ENCODE peak calls at places on chromosomes 11 and 22, in four cellular contexts. C, V, O and P are unnamed samples.

GRCh38 chr11:122340607-122341006 is 224.6 kb upstream of the BLID start:
- DNase-seq in C (no peak), V (no peak), O (no peak), P (no peak)

GRCh38 chr11:80515097-80515496 is 1074.3 kb upstream of the TENM4 start:
- DNase-seq in C (no peak), V (no peak), O (no peak), P (no peak)

GRCh38 chr22:46280999-46281623 is 13.3 kb downstream of the TTC38 start:
- DNase-seq in C (no peak), V (no peak), O (no peak), P (no peak)

GRCh38 chr11:13429836-13430235 is 33.2 kb downstream of the BTBD10 start:
- DNase-seq in C (no peak), V (no peak), O (no peak), P (no peak)

GRCh38 chr11:57349491-57350274 is 11.5 kb downstream of the P2RX3 start:
- DNase-seq in C (peak), V (peak), O (peak), P (no peak)

GRCh38 chr11:108558222-108558621 is 35.3 kb downstream of the EXPH5 start:
- DNase-seq in C (no peak), V (no peak), O (no peak), P (peak)

GRCh38 chr11:67438121-67438902 is 830 bp upstream of the PTPRCAP start:
- DNase-seq in C (no peak), V (no peak), O (peak), P (no peak)

GRCh38 chr11:96899971-96900370 is 510.2 kb downstream of the JRKL start:
- DNase-seq in C (no peak), V (no peak), O (no peak), P (no peak)

GRCh38 chr11:47986742-47987141 is 6.4 kb downstream of the PTPRJ start:
- DNase-seq in C (no peak), V (no peak), O (no peak), P (no peak)

GRCh38 chr11:14908214-14908880 is 16.3 kb upstream of the CYP2R1 start:
- DNase-seq in C (peak), V (peak), O (peak), P (no peak)

GRCh38 chr22:24576793-24577192 is 16.1 kb downstream of the LRRC75B start:
- DNase-seq in C (no peak), V (no peak), O (no peak), P (no peak)

GRCh38 chr11:6637871-6638270 is 17.7 kb downstream of the DCHS1 start:
- DNase-seq in C (no peak), V (no peak), O (no peak), P (no peak)

GRCh38 chr11:59201376-59201775 is 11.4 kb downstream of the MPEG1 start:
- DNase-seq in C (no peak), V (peak), O (peak), P (no peak)

GRCh38 chr11:100190395-100190794 is 496.7 kb upstream of the ARHGAP42 start:
- DNase-seq in C (no peak), V (no peak), O (no peak), P (no peak)

GRCh38 chr22:47608421-47608820 is 846.0 kb downstream of the TBC1D22A start:
- DNase-seq in C (no peak), V (no peak), O (no peak), P (no peak)

GRCh38 chr22:25051983-25052710 is 99.6 kb downstream of the KIAA1671 start:
- DNase-seq in C (no peak), V (peak), O (no peak), P (no peak)

GRCh38 chr22:37229805-37230672 is 14.0 kb downstream of the RAC2 start:
- DNase-seq in C (no peak), V (no peak), O (peak), P (peak)

GRCh38 chr11:133966147-133966546 is 9.4 kb upstream of the IGSF9B start:
- DNase-seq in C (no peak), V (no peak), O (no peak), P (no peak)

GRCh38 chr22:43802897-43803495 is 9.1 kb downstream of the EFCAB6 start:
- DNase-seq in C (no peak), V (no peak), O (no peak), P (no peak)

GRCh38 chr11:36304349-36304748 is 8.3 kb downstream of the PRR5L start:
- DNase-seq in C (no peak), V (no peak), O (no peak), P (no peak)

GRCh38 chr11:44622721-44623258 is 57.3 kb downstream of the CD82 start:
- DNase-seq in C (no peak), V (no peak), O (no peak), P (no peak)

GRCh38 chr11:39294648-39295047 is 2164.8 kb downstream of the LRRC4C start:
- DNase-seq in C (no peak), V (no peak), O (no peak), P (no peak)

GRCh38 chr11:111283945-111284481 is 14.3 kb upstream of the POU2AF3 start:
- DNase-seq in C (no peak), V (no peak), O (no peak), P (no peak)

GRCh38 chr22:49975543-49976389 is 15.2 kb downstream of the PIM3 start:
- DNase-seq in C (peak), V (no peak), O (peak), P (no peak)

GRCh38 chr22:47814474-47814873 is 1052.0 kb downstream of the TBC1D22A start:
- DNase-seq in C (no peak), V (no peak), O (no peak), P (no peak)

GRCh38 chr22:37147186-37147990 is 2.3 kb downstream of the IL2RB start:
- DNase-seq in C (no peak), V (no peak), O (no peak), P (no peak)

GRCh38 chr22:32034275-32034674 is 8.8 kb upstream of the SLC5A1 start:
- DNase-seq in C (no peak), V (no peak), O (no peak), P (no peak)

GRCh38 chr22:30390974-30391691 is 3.9 kb upstream of the RNF215 start:
- DNase-seq in C (peak), V (peak), O (peak), P (peak)

GRCh38 chr22:30385913-30386312 is 1.3 kb downstream of the RNF215 start:
- DNase-seq in C (no peak), V (no peak), O (no peak), P (no peak)

GRCh38 chr22:30386608-30386959 is 627 bp downstream of the RNF215 start:
- DNase-seq in C (no peak), V (no peak), O (no peak), P (no peak)

GRCh38 chr22:30383061-30383460 is 4.2 kb downstream of the RNF215 start:
- DNase-seq in C (no peak), V (no peak), O (no peak), P (no peak)

GRCh38 chr22:30386960-30387848 is at the start of gene RNF215:
- DNase-seq in C (peak), V (peak), O (peak), P (no peak)
- TF ChIP-seq KDM1A in C (no peak), V (no peak), O (no peak), P (no peak)

DNA sequence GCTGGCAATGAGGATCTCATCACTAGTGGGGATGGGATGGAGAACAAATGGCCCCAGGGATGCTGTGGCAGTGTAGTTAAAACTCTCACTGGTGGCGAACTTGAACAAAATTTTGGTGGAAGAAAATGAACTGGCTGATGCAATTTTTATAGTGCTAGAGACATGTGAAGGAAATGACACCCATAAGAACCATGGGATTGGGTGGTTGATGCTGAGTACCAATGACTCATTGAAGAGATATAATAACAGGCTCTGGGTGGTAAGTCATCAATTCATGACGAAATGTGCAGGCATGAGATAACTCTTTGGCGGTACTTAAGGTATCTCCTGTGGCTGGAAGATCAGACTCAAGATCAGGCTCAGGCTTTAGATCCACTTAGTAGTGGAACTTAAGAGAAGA is 172.9 kb upstream of the DDI1 start:
- DNase-seq in C (no peak), V (no peak), O (no peak), P (no peak)
- TF ChIP-seq JUNB in C (no peak), V (no peak), O (no peak), P (no peak)

DNA sequence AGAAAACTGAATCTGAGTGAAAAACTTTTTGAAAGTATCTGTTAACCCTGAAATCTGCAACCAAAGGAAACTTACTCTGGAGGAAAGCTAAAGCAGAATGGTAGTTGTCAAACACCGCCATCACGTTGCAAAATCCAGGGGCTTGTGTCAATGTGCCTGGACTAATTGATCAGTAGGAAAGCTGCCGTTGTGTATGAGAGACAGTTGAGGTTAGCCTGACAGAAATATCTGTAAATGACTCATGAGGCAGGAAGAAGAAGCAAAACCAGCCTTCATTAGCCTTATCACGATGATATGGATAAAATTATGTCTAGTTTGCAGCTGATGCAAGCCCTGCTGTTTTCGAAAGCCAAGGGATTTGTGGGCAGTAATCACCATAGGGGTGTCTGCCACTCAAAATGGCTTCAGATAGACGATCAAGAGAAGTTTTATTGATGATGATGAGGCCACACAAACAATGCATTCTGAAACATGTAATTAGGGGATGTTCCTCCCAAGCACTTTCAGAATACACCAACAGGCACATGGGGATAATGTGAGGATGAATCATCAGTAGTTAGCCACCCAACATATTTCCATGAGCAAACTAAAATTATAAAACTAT is 8.9 kb downstream of the SCGB1A1 start:
- DNase-seq in C (no peak), V (no peak), O (no peak), P (peak)
- TF ChIP-seq KDM1A in C (no peak), V (no peak), O (no peak), P (no peak)

GRCh38 chr11:110086892-110087309 is 6.3 kb upstream of the ZC3H12C start:
- DNase-seq in C (peak), V (no peak), O (no peak), P (no peak)
- TF ChIP-seq JUNB in C (no peak), V (no peak), O (no peak), P (no peak)

GRCh38 chr11:291281-292210 is 2.6 kb downstream of the PGGHG start:
- DNase-seq in C (no peak), V (no peak), O (no peak), P (no peak)

GRCh38 chr11:293852-294661 is 5.1 kb downstream of the PGGHG start:
- DNase-seq in C (no peak), V (no peak), O (no peak), P (no peak)

GRCh38 chr11:293293-293851 is 4.4 kb downstream of the PGGHG start:
- DNase-seq in C (no peak), V (no peak), O (no peak), P (no peak)

GRCh38 chr11:290621-291231 is 1.8 kb downstream of the PGGHG start:
- DNase-seq in C (no peak), V (no peak), O (no peak), P (no peak)

DNA sequence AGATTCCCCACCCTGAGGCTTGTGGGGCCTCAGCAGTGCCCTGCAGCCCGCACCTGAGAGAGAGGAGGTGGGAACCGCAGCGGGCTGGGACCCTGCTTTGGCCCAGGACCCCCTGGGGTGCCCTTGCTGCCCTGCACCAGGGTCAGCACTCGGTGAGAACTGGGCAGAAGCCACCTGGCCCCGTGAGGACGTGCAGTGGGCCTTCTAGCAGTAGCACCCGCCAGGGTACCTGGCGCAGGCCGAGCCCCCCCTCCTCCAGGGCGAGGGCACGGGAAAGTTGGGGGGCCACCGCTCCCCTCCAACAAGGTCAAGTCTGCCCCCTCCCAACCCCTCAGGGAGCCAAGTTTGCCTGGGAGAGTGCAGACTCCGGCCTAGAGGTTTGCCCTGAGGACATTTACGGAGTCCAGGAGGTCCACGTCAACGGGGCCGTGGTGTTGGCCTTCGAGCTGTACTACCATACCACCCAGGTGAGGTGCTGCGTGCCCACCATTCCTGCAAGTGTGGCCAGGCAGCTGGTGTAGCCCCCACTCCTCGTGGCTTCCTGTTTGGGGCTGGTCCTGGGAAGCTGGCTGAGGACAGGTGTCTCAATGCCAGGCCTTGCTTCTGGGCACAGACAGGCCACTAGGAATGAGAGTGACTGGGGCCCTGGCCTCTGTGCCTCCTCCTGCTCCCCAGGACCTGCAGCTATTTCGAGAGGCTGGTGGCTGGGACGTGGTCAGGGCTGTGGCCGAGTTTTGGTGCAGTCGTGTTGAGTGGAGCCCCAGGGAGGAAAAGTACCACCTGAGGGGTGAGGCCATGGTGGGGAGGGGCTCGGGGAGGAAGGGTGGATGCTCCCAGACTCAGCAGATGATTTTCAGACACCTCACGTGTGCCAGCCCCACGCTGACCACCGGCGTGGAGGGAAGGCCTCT is 3.5 kb downstream of the PGGHG start:
- DNase-seq in C (no peak), V (no peak), O (no peak), P (no peak)
- TF ChIP-seq KDM1A in C (no peak), V (no peak), O (no peak), P (no peak)

GRCh38 chr11:89293966-89294679 is 116.4 kb downstream of the TYR start:
- DNase-seq in C (no peak), V (no peak), O (no peak), P (no peak)
- TF ChIP-seq JUNB in C (no peak), V (no peak), O (no peak), P (no peak)

DNA sequence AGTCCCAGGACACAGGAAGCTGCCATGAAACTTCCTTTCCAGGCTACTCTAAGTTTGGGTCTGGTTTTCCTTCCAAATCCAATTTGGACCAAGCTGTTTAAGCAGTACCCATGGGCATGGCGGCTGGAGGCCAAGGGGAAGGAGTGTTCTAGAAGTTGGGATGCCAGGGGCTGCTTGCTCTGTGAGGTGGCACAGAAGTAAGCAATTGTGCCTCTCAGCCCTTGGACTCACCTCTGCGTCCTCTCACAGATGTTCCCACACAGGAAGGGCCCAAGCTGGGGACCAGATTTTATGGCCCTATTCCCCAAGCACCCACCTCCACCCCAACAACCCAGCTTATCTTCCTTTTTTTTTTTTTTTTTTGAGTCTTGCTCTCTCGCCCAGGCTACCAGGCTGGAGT is 3.5 kb upstream of the DGAT2 start:
- DNase-seq in C (no peak), V (no peak), O (no peak), P (no peak)
- TF ChIP-seq KDM1A in C (no peak), V (no peak), O (no peak), P (no peak)

DNA sequence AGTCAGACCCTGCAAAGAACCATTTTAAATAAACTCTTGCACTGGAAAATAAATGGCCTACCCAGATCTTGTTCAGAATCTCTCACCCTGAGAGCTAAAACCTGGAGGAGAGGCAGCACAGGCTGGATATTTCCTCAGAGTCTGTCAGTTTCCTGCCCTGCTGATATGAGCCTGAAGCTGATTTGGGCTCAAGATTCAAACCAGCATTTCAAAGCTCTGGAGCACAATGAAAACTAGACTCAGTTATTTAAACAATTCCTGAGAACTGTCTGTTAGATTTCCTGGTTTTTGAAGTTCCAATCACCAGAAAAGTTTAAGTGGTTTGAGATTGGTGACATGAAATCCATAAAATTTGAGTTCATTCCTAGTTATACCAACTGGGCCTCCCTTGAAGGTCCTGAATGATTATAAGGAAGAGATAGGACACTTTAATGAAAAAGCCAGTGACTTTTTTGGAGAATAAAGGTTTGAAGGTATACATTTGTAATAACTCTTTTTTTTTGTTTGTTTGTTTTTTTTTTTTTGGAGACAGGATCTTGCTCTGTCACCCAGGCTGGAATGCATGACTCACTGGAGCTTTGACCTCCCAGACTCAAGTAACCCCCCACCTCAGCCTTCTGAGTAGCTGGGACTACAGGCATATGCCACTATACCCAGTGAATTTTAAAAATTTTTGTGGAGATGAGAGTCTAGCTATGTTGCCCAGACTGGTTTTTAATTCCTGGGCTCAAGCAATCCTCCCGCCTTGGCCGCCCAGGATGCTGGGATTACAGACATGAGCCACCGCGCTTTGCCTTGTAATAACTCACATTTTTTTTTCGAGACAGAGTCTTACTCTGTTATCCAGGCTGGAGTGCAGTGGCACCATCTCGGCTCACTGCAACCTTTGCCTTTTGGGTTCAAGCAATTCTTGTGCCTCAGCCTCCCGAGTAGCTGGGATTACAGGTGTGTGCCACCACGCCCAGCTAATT is 8.0 kb upstream of the ESAM start:
- DNase-seq in C (peak), V (peak), O (no peak), P (no peak)
- TF ChIP-seq JUNB in C (peak), V (no peak), O (no peak), P (no peak)

GRCh38 chr22:42309865-42310264 is 39.4 kb upstream of the TCF20 start:
- DNase-seq in C (no peak), V (no peak), O (no peak), P (no peak)
- TF ChIP-seq KDM1A in C (no peak), V (no peak), O (no peak), P (no peak)